ENCODE peak calls at places on chromosomes 11 and 22, in six cellular contexts. T is germinal center, A is AG09309, U is Daoy, C is iris pigment epithelial cell, G is dorsolateral prefrontal cortex. K is an unnamed sample.

GRCh38 chr11:72257551-72257950 is 13.6 kb upstream of the PHOX2A start:
- DNase-seq in T (no peak), A (no peak), U (no peak), C (no peak), G (no peak), K (no peak)

GRCh38 chr11:90846628-90847027 is 623.8 kb upstream of the CHORDC1 start:
- DNase-seq in T (no peak), A (no peak), U (no peak), C (no peak), G (no peak), K (no peak)

GRCh38 chr11:126700773-126701554 is 299.6 kb downstream of the KIRREL3 start:
- DNase-seq in T (no peak), A (no peak), U (no peak), C (no peak), G (no peak), K (peak)

GRCh38 chr11:64643927-64644326 is 52.9 kb downstream of the SLC22A12 start:
- DNase-seq in T (no peak), A (no peak), U (no peak), C (no peak), G (no peak), K (no peak)

GRCh38 chr22:43244385-43244784 is 57.5 kb upstream of the TTLL12 start:
- DNase-seq in T (no peak), A (no peak), U (no peak), C (no peak), G (no peak), K (no peak)

GRCh38 chr22:38312261-38312800 is 4.9 kb downstream of the CSNK1E start:
- DNase-seq in T (no peak), A (no peak), U (no peak), C (no peak), G (no peak), K (no peak)

GRCh38 chr11:130710442-130711101 is 205.7 kb downstream of the SNX19 start:
- DNase-seq in T (no peak), A (no peak), U (no peak), C (no peak), G (no peak), K (no peak)

GRCh38 chr11:65417702-65418430 is 4.7 kb upstream of the NEAT1 start:
- DNase-seq in T (peak), A (no peak), U (no peak), C (peak), G (peak), K (no peak)

GRCh38 chr11:74689666-74690065 is 41.6 kb downstream of the CHRDL2 start:
- DNase-seq in T (no peak), A (no peak), U (no peak), C (peak), G (no peak), K (no peak)

GRCh38 chr22:46432164-46433068 is 96.9 kb downstream of the TRMU start:
- DNase-seq in T (peak), A (no peak), U (no peak), C (no peak), G (no peak), K (peak)

GRCh38 chr11:102399189-102399588 is 52.2 kb downstream of the BIRC2 start:
- DNase-seq in T (no peak), A (no peak), U (no peak), C (no peak), G (no peak), K (no peak)

GRCh38 chr11:124882339-124883071 is 15.2 kb downstream of the ROBO4 start:
- DNase-seq in T (no peak), A (no peak), U (no peak), C (peak), G (no peak), K (no peak)

GRCh38 chr22:38489142-38489541 is 17.0 kb downstream of the DDX17 start:
- DNase-seq in T (no peak), A (no peak), U (no peak), C (no peak), G (no peak), K (no peak)

GRCh38 chr11:113184498-113184897 is 129.9 kb upstream of the TTC12 start:
- DNase-seq in T (no peak), A (peak), U (peak), C (peak), G (no peak), K (no peak)

GRCh38 chr11:44005076-44005800 is 42.5 kb upstream of the ACCSL start:
- DNase-seq in T (peak), A (no peak), U (no peak), C (no peak), G (no peak), K (peak)

GRCh38 chr11:78796956-78797355 is 222.3 kb upstream of the NARS2 start:
- DNase-seq in T (no peak), A (peak), U (peak), C (peak), G (no peak), K (no peak)

GRCh38 chr11:57214494-57214893 is 22.6 kb downstream of the APLNR start:
- DNase-seq in T (no peak), A (peak), U (peak), C (peak), G (no peak), K (no peak)

GRCh38 chr11:77411238-77411637 is 62.7 kb downstream of the PAK1 start:
- DNase-seq in T (peak), A (no peak), U (peak), C (peak), G (peak), K (peak)

GRCh38 chr11:76823481-76824028 is 37.2 kb upstream of the ACER3 start:
- DNase-seq in T (no peak), A (no peak), U (peak), C (peak), G (no peak), K (no peak)

GRCh38 chr11:73982990-73983763 is 534 bp upstream of the UCP2 start:
- DNase-seq in T (peak), A (no peak), U (peak), C (peak), G (peak), K (peak)

GRCh38 chr11:128715691-128716153 is 21.9 kb downstream of the FLI1 start:
- DNase-seq in T (no peak), A (no peak), U (peak), C (peak), G (no peak), K (no peak)

GRCh38 chr11:109197656-109198055 is 224.3 kb upstream of the C11orf87 start:
- DNase-seq in T (no peak), A (peak), U (no peak), C (peak), G (no peak), K (no peak)

GRCh38 chr22:36008131-36008530 is 20.5 kb downstream of the RBFOX2 start:
- DNase-seq in T (no peak), A (no peak), U (no peak), C (no peak), G (no peak), K (no peak)

GRCh38 chr22:20517841-20518592 is 10.6 kb downstream of the MED15 start:
- DNase-seq in T (no peak), A (no peak), U (no peak), C (no peak), G (no peak), K (no peak)

GRCh38 chr22:45597460-45598192 is 74.0 kb upstream of the ATXN10 start:
- DNase-seq in T (no peak), A (no peak), U (no peak), C (no peak), G (no peak), K (no peak)

GRCh38 chr22:49533886-49534285 is 293.8 kb downstream of the BRD1 start:
- DNase-seq in T (no peak), A (no peak), U (no peak), C (no peak), G (no peak), K (no peak)

GRCh38 chr11:69073445-69073844 is 24.7 kb downstream of the TPCN2 start:
- DNase-seq in T (no peak), A (no peak), U (no peak), C (no peak), G (no peak), K (no peak)

GRCh38 chr11:11731311-11732083 is 109.7 kb upstream of the GALNT18 start:
- DNase-seq in T (no peak), A (peak), U (peak), C (peak), G (peak), K (no peak)

GRCh38 chr22:48968201-48968959 is 859.3 kb downstream of the BRD1 start:
- DNase-seq in T (no peak), A (no peak), U (no peak), C (no peak), G (peak), K (peak)

GRCh38 chr11:1256257-1257045 is 33.6 kb downstream of the MUC5B start:
- DNase-seq in T (no peak), A (no peak), U (no peak), C (no peak), G (no peak), K (no peak)

GRCh38 chr11:78645226-78646202 is 70.8 kb upstream of the NARS2 start:
- DNase-seq in T (peak), A (peak), U (peak), C (peak), G (peak), K (peak)

GRCh38 chr11:33256031-33256807 is 962 bp upstream of the HIPK3 start:
- DNase-seq in T (no peak), A (no peak), U (no peak), C (peak), G (no peak), K (no peak)

GRCh38 chr11:10693509-10694071 is at the start of gene IRAG1:
- DNase-seq in T (no peak), A (no peak), U (no peak), C (peak), G (peak), K (no peak)